ENCODE peak calls at places on chromosomes 3 and 15, in five cellular contexts. Q is Caco-2, E is AG09309, M is choroid plexus epithelial cell, F is GM23338. A is an unnamed sample.

GRCh38 chr3:127827808-127828207 is 5.5 kb upstream of the MGLL start:
- DNase-seq in M (no peak), F (no peak), E (no peak), Q (no peak), A (no peak)

GRCh38 chr15:83446904-83447708 is at the start of gene SH3GL3:
- DNase-seq in Q (no peak), F (peak), M (peak), E (no peak), A (peak)

GRCh38 chr3:139564290-139564861 is 24.8 kb upstream of the RBP1 start:
- DNase-seq in M (peak), Q (peak), F (peak), E (no peak), A (no peak)

GRCh38 chr3:40248591-40248990 is 60.9 kb upstream of the EIF1B start:
- DNase-seq in F (no peak), E (no peak), Q (no peak), M (no peak), A (peak)

GRCh38 chr3:184944221-184944620 is 132.3 kb downstream of the VPS8 start:
- DNase-seq in E (no peak), Q (no peak), F (no peak), M (no peak), A (no peak)

GRCh38 chr15:40340740-40341400 is at the start of gene CCDC9B:
- DNase-seq in Q (no peak), M (peak), F (no peak), E (peak), A (peak)

GRCh38 chr3:186209810-186210752 is 101.2 kb upstream of the ETV5 start:
- DNase-seq in Q (no peak), E (peak), M (peak), F (peak), A (peak)

GRCh38 chr3:38125305-38126120 is 11.4 kb downstream of the ACAA1 start:
- DNase-seq in E (no peak), Q (no peak), M (no peak), F (no peak), A (no peak)

GRCh38 chr15:89761009-89761831 is 10.2 kb upstream of the MESP1 start:
- DNase-seq in F (no peak), Q (no peak), E (no peak), M (no peak), A (no peak)
- TF ChIP-seq CTCF in F (no peak), Q (no peak), E (no peak), M (no peak), A (no peak)

GRCh38 chr3:57998366-57999283 is 9.6 kb upstream of the FLNB start:
- DNase-seq in F (no peak), M (no peak), Q (peak), E (no peak), A (peak)
- H3K4me3 ChIP-seq in F (no peak), M (peak), Q (no peak), E (no peak), A (peak)

GRCh38 chr3:49019941-49020334 is 1.6 kb upstream of the DALRD3 start:
- DNase-seq in Q (no peak), E (no peak), F (no peak), M (no peak), A (peak)

GRCh38 chr3:49021213-49021812 is 608 bp upstream of the NDUFAF3 start:
- DNase-seq in F (peak), Q (peak), E (peak), M (peak), A (peak)

GRCh38 chr3:49018707-49019006 is 277 bp upstream of the DALRD3 start:
- DNase-seq in E (no peak), Q (no peak), M (no peak), F (no peak), A (peak)

GRCh38 chr3:49021813-49022720 is at the start of gene NDUFAF3:
- DNase-seq in M (peak), E (peak), F (peak), Q (peak), A (peak)

GRCh38 chr3:49020335-49021212 is 1.3 kb upstream of the NDUFAF3 start:
- DNase-seq in E (no peak), Q (peak), M (no peak), F (peak), A (peak)
- TF ChIP-seq CTCF in E (no peak), Q (no peak), M (no peak), F (no peak), A (no peak)

DNA sequence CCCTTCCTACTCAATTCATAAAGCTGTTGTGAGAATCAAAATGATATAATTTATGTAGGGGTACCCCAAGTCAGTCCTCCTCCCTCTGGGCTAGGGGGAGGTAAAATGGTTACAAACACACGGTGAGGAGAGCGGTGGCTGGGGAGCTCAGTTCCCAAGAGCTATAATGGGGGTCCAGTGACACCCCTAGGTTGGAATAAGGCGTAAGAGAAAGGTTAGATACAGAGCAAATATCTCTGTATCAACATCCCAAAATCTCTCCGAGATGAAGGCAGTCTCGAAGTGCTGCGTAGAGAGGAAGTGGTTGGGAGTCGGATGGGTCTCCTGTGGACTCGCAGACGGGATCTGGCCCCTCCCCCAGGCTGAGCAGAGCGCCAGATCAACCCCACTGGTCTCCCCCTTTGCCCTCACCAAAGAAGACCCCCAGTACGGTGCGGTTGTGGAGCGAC is 1.8 kb downstream of the DUOX2 start:
- DNase-seq in E (no peak), F (peak), M (no peak), Q (no peak), A (no peak)
- H3K4me3 ChIP-seq in E (no peak), F (peak), M (no peak), Q (peak), A (no peak)

GRCh38 chr3:25863560-25863959 is 73.7 kb downstream of the OXSM start:
- DNase-seq in E (no peak), M (no peak), Q (no peak), F (peak), A (no peak)
- TF ChIP-seq CTCF in E (peak), M (no peak), Q (peak), F (peak), A (no peak)

DNA sequence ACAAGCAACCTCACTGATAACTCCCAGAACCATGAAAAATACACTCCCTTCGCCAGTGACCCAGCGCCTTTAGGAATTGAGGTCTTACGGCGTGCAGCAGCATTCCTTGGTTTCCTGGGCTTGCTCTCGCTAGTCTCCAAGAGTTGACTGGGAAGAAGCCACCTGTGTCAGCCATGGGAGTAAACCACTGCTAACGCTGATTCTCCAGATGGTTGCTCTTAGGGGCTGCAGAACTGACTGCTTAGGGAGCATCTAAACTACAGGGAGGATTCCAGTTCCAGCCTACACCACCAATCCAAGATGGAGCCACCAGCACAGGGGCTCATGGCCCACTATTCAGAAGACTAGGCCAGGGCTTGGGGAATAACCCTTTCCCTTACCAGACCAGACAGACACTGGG is 2.4 kb downstream of the RBPMS2 start:
- DNase-seq in M (no peak), F (peak), E (no peak), Q (no peak), A (no peak)
- H3K4me3 ChIP-seq in M (no peak), F (peak), E (no peak), Q (no peak), A (no peak)

GRCh38 chr3:52299815-52300611 is 12.4 kb downstream of the GLYCTK start:
- DNase-seq in E (no peak), F (peak), Q (peak), M (peak), A (peak)
- TF ChIP-seq CTCF in E (no peak), F (no peak), Q (peak), M (peak), A (peak)

GRCh38 chr15:90840157-90840855 is 28.1 kb upstream of the FURIN start:
- DNase-seq in F (no peak), M (no peak), E (no peak), Q (no peak), A (no peak)
- H3K4me3 ChIP-seq in F (peak), M (no peak), E (no peak), Q (no peak), A (no peak)

DNA sequence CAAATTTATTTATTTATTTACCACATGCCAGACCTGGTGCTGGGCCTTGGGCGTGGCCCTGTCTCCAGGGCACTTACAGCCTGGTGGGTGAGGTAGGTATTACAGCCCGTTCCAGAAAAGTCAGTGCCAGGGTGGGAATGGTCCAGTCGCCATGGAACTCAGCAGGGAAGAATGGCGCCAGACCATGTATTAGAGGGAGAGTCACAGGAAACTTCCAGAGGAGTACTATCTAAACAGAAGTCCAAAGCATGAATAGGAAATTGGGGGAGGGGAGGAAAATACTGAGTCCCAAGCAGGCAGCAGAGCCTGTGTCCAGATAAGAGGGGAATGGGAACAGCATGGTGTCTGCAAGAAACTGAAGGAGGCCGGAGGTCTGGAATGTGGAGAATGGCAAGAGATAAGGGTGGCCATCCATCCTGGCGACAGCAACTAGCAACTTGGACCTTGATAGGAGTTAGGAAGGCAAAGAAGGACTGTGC is 27.0 kb downstream of the SH3BP5 start:
- DNase-seq in Q (peak), M (peak), F (peak), E (no peak), A (peak)
- TF ChIP-seq CTCF in Q (peak), M (peak), F (peak), E (peak), A (peak)

GRCh38 chr3:118213892-118214291 is 820.8 kb downstream of the IGSF11 start:
- DNase-seq in Q (no peak), M (no peak), F (no peak), E (no peak), A (no peak)

GRCh38 chr3:118204052-118204451 is 830.6 kb downstream of the IGSF11 start:
- DNase-seq in Q (no peak), M (no peak), E (no peak), F (no peak), A (no peak)

GRCh38 chr3:118208642-118209041 is 826.0 kb downstream of the IGSF11 start:
- DNase-seq in E (no peak), F (no peak), M (no peak), Q (no peak), A (no peak)
- H3K4me3 ChIP-seq in E (no peak), F (no peak), M (no peak), Q (no peak), A (no peak)